ENCODE peak calls at places on chromosomes 5 and 9, in seven cellular contexts. L, R, W, H, V, N and M are unnamed samples.

GRCh38 chr9:37119360-37119759 is 1.0 kb upstream of the ZCCHC7 start:
- DNase-seq in R (no peak), W (no peak), H (no peak), V (no peak), N (no peak), L (no peak), M (no peak)

GRCh38 chr9:96193356-96193755 is 108.6 kb downstream of the HSD17B3 start:
- DNase-seq in H (no peak), R (no peak), V (no peak), L (no peak), N (no peak), W (no peak), M (no peak)

GRCh38 chr5:73233053-73233460 is 60.1 kb downstream of the TMEM174 start:
- DNase-seq in R (no peak), H (no peak), V (no peak), W (no peak), N (no peak), L (no peak), M (no peak)

GRCh38 chr9:90870646-90871326 is 69.2 kb downstream of the SYK start:
- DNase-seq in N (peak; percentile 44), V (peak; percentile 24), W (peak; percentile 9), H (peak; percentile 50), L (no peak), R (peak; percentile 0), M (peak; percentile 48)

GRCh38 chr9:110712955-110713354 is 44.4 kb downstream of the MUSK start:
- DNase-seq in V (no peak), W (no peak), R (no peak), H (no peak), L (no peak), N (peak; percentile 59), M (no peak)

GRCh38 chr5:14880688-14881087 is 9.1 kb upstream of the ANKH start:
- DNase-seq in H (no peak), L (no peak), R (no peak), V (no peak), W (no peak), N (peak; percentile 71), M (no peak)

GRCh38 chr5:10401499-10401898 is 40.2 kb upstream of the ROPN1L start:
- DNase-seq in W (no peak), N (no peak), H (peak; percentile 61), V (no peak), L (no peak), R (no peak), M (no peak)

GRCh38 chr5:15475365-15475764 is 24.6 kb upstream of the FBXL7 start:
- DNase-seq in N (no peak), W (no peak), H (no peak), V (no peak), L (no peak), R (no peak), M (no peak)

GRCh38 chr5:164214698-164215097 is 709.3 kb downstream of the MAT2B start:
- DNase-seq in H (no peak), R (no peak), V (no peak), W (no peak), L (no peak), N (peak; percentile 58), M (no peak)

GRCh38 chr5:114449836-114450515 is 88.1 kb downstream of the KCNN2 start:
- DNase-seq in L (peak; percentile 23), W (peak; percentile 20), R (no peak), N (peak; percentile 72), H (peak; percentile 44), V (peak; percentile 74), M (peak; percentile 74)

GRCh38 chr5:179276838-179277395 is 68.3 kb downstream of the ADAMTS2 start:
- DNase-seq in L (no peak), R (no peak), W (no peak), V (peak; percentile 41), H (no peak), N (no peak), M (no peak)

GRCh38 chr5:172451771-172452197 is 2.5 kb downstream of the SH3PXD2B start:
- DNase-seq in R (no peak), N (peak; percentile 90), H (peak; percentile 88), L (no peak), V (no peak), W (peak; percentile 84), M (no peak)

GRCh38 chr9:131673531-131673930 is 66.3 kb downstream of the RAPGEF1 start:
- DNase-seq in N (no peak), V (no peak), H (no peak), R (no peak), W (no peak), L (no peak), M (no peak)

GRCh38 chr5:139837711-139838380 is 42.2 kb downstream of the PSD2 start:
- DNase-seq in R (no peak), W (no peak), H (no peak), N (no peak), V (no peak), L (no peak), M (no peak)

GRCh38 chr5:78649816-78650561 is 1.4 kb upstream of the LHFPL2 start:
- DNase-seq in H (peak; percentile 71), V (no peak), W (peak; percentile 80), N (peak; percentile 84), L (no peak), R (no peak), M (no peak)

GRCh38 chr5:132688536-132689409 is 15.0 kb downstream of the IL4 start:
- DNase-seq in N (peak; percentile 23), R (no peak), W (no peak), L (no peak), V (no peak), H (no peak), M (peak; percentile 38)

GRCh38 chr5:111384220-111384619 is 128.1 kb downstream of the STARD4 start:
- DNase-seq in V (no peak), W (no peak), R (no peak), N (no peak), L (no peak), H (peak; percentile 7), M (no peak)

GRCh38 chr9:2818486-2819121 is 25.3 kb downstream of the PUM3 start:
- DNase-seq in N (no peak), V (no peak), L (no peak), H (no peak), R (no peak), W (no peak), M (no peak)

GRCh38 chr5:156020650-156021049 is 306.3 kb upstream of the SGCD start:
- DNase-seq in N (no peak), H (peak; percentile 2), V (no peak), R (no peak), W (no peak), L (no peak), M (no peak)

GRCh38 chr5:156019786-156020185 is 307.2 kb upstream of the SGCD start:
- DNase-seq in N (no peak), R (no peak), H (no peak), L (no peak), W (no peak), V (no peak), M (no peak)

DNA sequence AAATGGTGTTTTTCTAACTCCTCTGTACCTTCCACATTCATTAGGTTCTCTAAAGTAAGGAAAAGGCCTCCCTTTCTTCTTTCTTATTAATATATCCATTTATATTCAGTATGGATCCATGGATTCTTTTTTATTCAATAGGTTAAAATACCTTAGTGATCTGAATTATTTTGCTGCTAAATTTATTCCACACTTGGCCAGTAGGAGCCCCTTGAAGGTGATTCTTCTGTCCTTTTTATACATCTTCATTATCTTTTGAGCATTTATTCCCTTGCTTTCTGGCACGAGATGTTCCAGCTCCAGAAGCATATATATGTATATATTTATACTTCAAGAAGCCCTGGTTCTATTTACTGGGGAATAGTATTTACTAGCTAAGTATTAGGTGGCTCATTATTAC is 311.8 kb upstream of the SGCD start:
- DNase-seq in N (no peak), W (no peak), R (no peak), L (no peak), V (no peak), H (no peak), M (no peak)
- TF ChIP-seq CTCF in N (no peak), W (no peak), R (no peak), L (no peak), V (peak; percentile 55), H (peak; percentile 3), M (no peak)

DNA sequence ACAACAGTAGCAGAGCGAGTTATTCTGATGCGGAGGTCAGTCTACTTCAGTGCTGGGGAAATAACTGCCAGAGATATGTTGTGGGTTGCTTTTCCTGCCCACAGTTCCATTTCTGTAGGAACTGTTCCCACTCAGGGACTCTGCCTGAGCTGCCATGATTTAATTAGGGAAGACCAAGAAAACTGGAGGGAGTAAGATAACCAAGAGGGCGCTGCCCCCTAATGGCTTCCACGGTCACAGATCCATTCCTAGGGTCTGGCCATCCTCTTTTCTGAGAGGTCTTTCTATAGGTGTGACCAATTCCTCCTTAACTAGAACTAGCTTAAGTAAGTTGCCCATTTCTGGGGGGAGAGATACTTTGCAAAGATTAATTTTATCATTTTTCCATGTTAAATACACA is 125.9 kb downstream of the APBA1 start:
- DNase-seq in N (peak; percentile 25), H (peak; percentile 4), R (no peak), W (no peak), L (no peak), V (peak; percentile 33), M (no peak)
- TF ChIP-seq CTCF in N (peak; percentile 40), H (peak; percentile 21), R (peak; percentile 72), W (peak; percentile 42), L (peak; percentile 54), V (peak; percentile 24), M (no peak)

DNA sequence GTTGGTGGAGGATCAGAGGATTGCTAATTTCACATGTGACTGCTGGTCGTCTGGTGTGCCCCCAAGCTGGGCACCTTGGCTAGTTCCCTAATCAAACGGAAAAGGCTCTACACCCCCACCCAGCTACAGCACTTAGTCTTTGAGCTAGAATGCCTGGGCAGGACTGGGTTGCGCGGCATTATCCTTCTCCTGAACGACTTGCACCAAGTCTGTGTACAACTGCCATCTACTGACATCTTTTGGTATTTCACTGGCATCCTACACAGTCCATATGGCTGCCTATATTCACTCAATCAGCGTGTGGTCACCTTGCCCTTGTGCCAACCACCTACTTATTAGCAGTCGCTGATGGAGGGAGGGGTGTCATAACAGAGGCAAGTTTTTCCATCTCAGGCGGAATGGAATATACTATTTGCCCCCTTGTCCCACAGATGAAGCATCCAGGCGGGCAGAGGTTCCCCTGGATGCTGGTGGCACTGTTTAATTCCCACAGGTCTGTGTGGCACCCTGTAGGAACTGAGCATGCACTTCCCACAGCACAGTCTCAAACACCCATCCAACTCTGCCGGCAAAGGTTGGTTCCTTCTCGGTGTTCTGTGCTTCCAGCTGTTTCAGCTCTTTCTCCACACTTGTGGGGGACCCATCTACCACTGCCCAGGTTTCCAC is 150.1 kb downstream of the OSTF1 start:
- DNase-seq in R (no peak), L (peak; percentile 15), V (peak; percentile 61), H (peak; percentile 54), N (peak; percentile 68), W (peak; percentile 6), M (peak; percentile 39)
- TF ChIP-seq CTCF in R (peak; percentile 52), L (peak; percentile 69), V (peak; percentile 67), H (peak; percentile 62), N (peak; percentile 57), W (peak; percentile 47), M (peak; percentile 46)

GRCh38 chr5:138506370-138507113 is 36.5 kb downstream of the ETF1 start:
- DNase-seq in L (no peak), N (no peak), W (no peak), H (no peak), R (no peak), V (no peak), M (no peak)
- TF ChIP-seq CTCF in L (no peak), N (no peak), W (no peak), H (no peak), R (no peak), V (no peak), M (no peak)